ENCODE peak calls at places on chromosomes 12 and 14, in ten cellular contexts. Y, C, H, L, U, Z, A, O, T and E are unnamed samples.

GRCh38 chr12:47422656-47423055 is 283.2 kb downstream of the RPAP3 start:
- DNase-seq in C (no peak), A (no peak), H (no peak), Z (no peak), L (no peak), O (no peak), U (no peak), T (no peak), Y (no peak), E (no peak)

GRCh38 chr12:98296462-98297079 is 218.8 kb upstream of the TMPO start:
- DNase-seq in C (no peak), H (no peak), O (no peak), Y (no peak), T (no peak), Z (no peak), A (no peak), U (no peak), L (no peak), E (peak)

GRCh38 chr12:3202734-3203446 is 125.7 kb downstream of the TSPAN9 start:
- DNase-seq in T (peak), U (peak), Z (no peak), H (no peak), C (peak), A (peak), L (peak), Y (no peak), O (peak), E (peak)

GRCh38 chr14:32003585-32003984 is 73.5 kb upstream of the ARHGAP5 start:
- DNase-seq in Z (no peak), C (no peak), A (no peak), U (no peak), H (no peak), Y (no peak), L (no peak), O (no peak), T (no peak), E (no peak)

GRCh38 chr12:27906658-27907473 is 65.7 kb downstream of the PTHLH start:
- DNase-seq in A (peak), L (no peak), Y (no peak), O (no peak), H (no peak), C (no peak), U (no peak), Z (no peak), T (no peak), E (no peak)

GRCh38 chr12:115941362-115941761 is 336.1 kb downstream of the MED13L start:
- DNase-seq in Y (no peak), Z (no peak), A (peak), C (no peak), L (peak), H (no peak), U (no peak), O (no peak), T (no peak), E (no peak)

GRCh38 chr12:6627598-6627997 is 8.2 kb downstream of the LPAR5 start:
- DNase-seq in L (no peak), T (peak), Y (no peak), A (no peak), U (no peak), Z (no peak), O (peak), C (no peak), H (peak), E (no peak)

GRCh38 chr12:64007853-64008252 is 163.4 kb downstream of the SRGAP1 start:
- DNase-seq in T (no peak), Z (peak), A (peak), O (no peak), L (no peak), C (no peak), Y (no peak), U (no peak), H (no peak), E (no peak)

GRCh38 chr12:100827901-100828520 is 33.4 kb downstream of the ANO4 start:
- DNase-seq in T (peak), U (no peak), A (peak), L (peak), Y (no peak), Z (peak), H (peak), C (peak), O (no peak), E (peak)

GRCh38 chr14:76810953-76811400 is 1.7 kb downstream of the ANGEL1 start:
- DNase-seq in C (peak), H (peak), Z (no peak), U (peak), O (peak), L (peak), A (peak), T (peak), Y (no peak), E (peak)

GRCh38 chr12:27530157-27530922 is 6.3 kb downstream of the PPFIBP1 start:
- DNase-seq in U (no peak), Y (peak), L (no peak), O (no peak), T (no peak), C (no peak), Z (peak), A (peak), H (no peak), E (peak)

GRCh38 chr14:92964124-92965109 is 41.5 kb downstream of the CHGA start:
- DNase-seq in O (no peak), U (no peak), T (no peak), C (no peak), H (no peak), L (no peak), Y (no peak), Z (no peak), A (no peak), E (no peak)

GRCh38 chr12:122984612-122985358 is 4.3 kb downstream of the ARL6IP4 start:
- DNase-seq in L (peak), H (no peak), O (no peak), C (no peak), Y (no peak), Z (no peak), T (no peak), A (no peak), U (no peak), E (no peak)

GRCh38 chr12:56037161-56037560 is 4.6 kb upstream of the RPS26 start:
- DNase-seq in Z (no peak), T (no peak), C (no peak), A (peak), L (no peak), O (no peak), H (no peak), U (no peak), Y (no peak), E (no peak)

GRCh38 chr14:100348779-100349708 is 25.9 kb downstream of the SLC25A47 start:
- DNase-seq in Z (no peak), L (no peak), H (peak), C (no peak), A (no peak), U (no peak), Y (no peak), T (no peak), O (no peak), E (no peak)